ENCODE peak calls at places on chromosomes 11 and 22, in eight cellular contexts. D is endothelial cell of umbilical vein, O is HCT116, S is mammary epithelial cell, U is IMR-90, L is GM23338, I is neural progenitor cell, H is K562. T is an unnamed sample.

GRCh38 chr22:19222242-19223005 is 43.9 kb upstream of the SLC25A1 start:
- DNase-seq in D (no peak), O (no peak), S (no peak), U (no peak), L (no peak), I (no peak), H (no peak), T (no peak)

GRCh38 chr11:12061851-12062560 is 48.4 kb upstream of the MICAL2 start:
- DNase-seq in D (no peak), O (no peak), S (no peak), U (no peak), L (no peak), I (no peak), H (no peak), T (no peak)

GRCh38 chr11:132576706-132577105 is 955.6 kb downstream of the OPCML start:
- DNase-seq in D (no peak), O (no peak), S (peak), U (peak), L (peak), I (peak), H (no peak), T (peak)

GRCh38 chr11:6705905-6706535 is 22.9 kb upstream of the MRPL17 start:
- DNase-seq in D (peak), O (no peak), S (peak), U (peak), L (peak), I (peak), H (peak), T (peak)

GRCh38 chr11:69005183-69005630 is 7.8 kb downstream of the MRGPRF start:
- DNase-seq in D (no peak), O (no peak), S (no peak), U (no peak), L (no peak), I (no peak), H (no peak), T (no peak)

GRCh38 chr11:1153105-1153950 is 4.4 kb upstream of the MUC5AC start:
- DNase-seq in D (no peak), O (no peak), S (no peak), U (no peak), L (no peak), I (no peak), H (no peak), T (peak)

GRCh38 chr22:46297151-46297819 is 615 bp downstream of the GTSE1 start:
- DNase-seq in D (peak), O (no peak), S (peak), U (peak), L (peak), I (peak), H (no peak), T (peak)

GRCh38 chr11:110198031-110198729 is 98.2 kb downstream of the RDX start:
- DNase-seq in D (no peak), O (no peak), S (peak), U (peak), L (no peak), I (no peak), H (no peak), T (peak)

GRCh38 chr11:65911682-65912568 is 6.9 kb downstream of the C11orf68 start:
- DNase-seq in D (peak), O (peak), S (peak), U (peak), L (peak), I (peak), H (peak), T (peak)

GRCh38 chr11:111570796-111571195 is 30.3 kb downstream of the LAYN start:
- DNase-seq in D (peak), O (no peak), S (no peak), U (no peak), L (no peak), I (no peak), H (no peak), T (peak)

GRCh38 chr11:15896544-15896943 is 459.8 kb downstream of the SOX6 start:
- DNase-seq in D (no peak), O (no peak), S (no peak), U (no peak), L (no peak), I (no peak), H (no peak), T (no peak)

GRCh38 chr11:69524291-69524882 is 42.9 kb downstream of the LINC01488 start:
- DNase-seq in D (no peak), O (no peak), S (peak), U (peak), L (no peak), I (no peak), H (peak), T (peak)

GRCh38 chr11:70717961-70718595 is 319.7 kb downstream of the CTTN start:
- DNase-seq in D (no peak), O (no peak), S (no peak), U (no peak), L (no peak), I (no peak), H (no peak), T (no peak)

GRCh38 chr11:16815047-16815767 is 76.8 kb downstream of the C11orf58 start:
- DNase-seq in D (no peak), O (no peak), S (no peak), U (peak), L (no peak), I (no peak), H (peak), T (peak)

DNA sequence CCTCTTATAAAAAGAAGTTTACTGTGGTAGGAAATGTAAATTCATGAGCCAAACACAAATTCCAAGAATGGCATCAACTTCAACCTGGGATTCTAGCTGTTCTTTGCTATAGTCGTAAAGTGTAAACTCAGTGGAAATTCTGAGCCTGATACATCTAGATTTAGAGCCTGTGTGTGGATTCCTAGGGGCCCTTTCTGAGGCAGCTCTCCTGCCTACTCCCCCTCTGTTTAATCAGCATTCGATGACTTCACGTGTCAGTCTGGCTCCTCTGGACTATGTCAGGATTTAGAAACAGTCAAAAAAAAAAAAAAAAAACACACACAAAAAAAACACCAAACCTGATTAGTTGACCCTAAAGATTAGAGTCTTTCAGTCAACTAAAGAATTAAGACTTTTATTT is 93.1 kb upstream of the SC5D start:
- DNase-seq in D (no peak), O (no peak), S (no peak), U (no peak), L (peak), I (peak), H (no peak), T (no peak)
- H2AFZ ChIP-seq in D (no peak), O (no peak), S (no peak), U (no peak), L (peak), I (no peak), H (no peak), T (no peak)

DNA sequence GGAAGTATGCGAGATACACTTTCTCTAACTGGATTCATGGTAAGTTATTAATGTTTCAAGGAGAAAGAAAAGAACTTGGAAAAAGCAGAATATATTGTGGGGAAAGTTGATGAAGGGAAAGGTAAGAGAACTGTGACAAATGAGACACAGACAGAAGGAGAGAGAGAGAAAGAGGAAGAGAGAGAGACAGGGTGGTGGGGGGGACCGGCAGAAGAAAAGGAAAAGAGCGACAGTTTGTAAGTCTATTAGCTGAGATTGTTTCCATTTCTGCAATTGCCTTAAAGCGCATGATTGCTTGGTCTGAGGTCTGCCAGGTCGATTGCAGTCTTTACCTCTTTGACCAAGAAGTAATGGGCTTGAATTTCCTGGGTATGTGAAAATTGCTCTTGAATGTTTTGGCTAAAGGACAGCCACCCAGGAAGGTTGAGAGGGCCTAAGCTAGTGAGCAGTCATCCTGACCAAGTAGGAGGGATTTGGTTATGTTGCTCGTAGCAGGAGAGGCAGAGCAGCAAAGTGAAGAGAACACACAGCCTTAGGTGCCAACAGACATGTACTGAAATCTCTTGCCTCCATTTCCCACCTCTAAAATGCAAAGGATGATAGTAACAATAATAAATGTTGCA is 23.6 kb upstream of the TMA7B start:
- DNase-seq in D (no peak), O (no peak), S (no peak), U (no peak), L (no peak), I (no peak), H (no peak), T (no peak)
- H2AFZ ChIP-seq in D (no peak), O (no peak), S (no peak), U (no peak), L (no peak), I (no peak), H (peak), T (no peak)

DNA sequence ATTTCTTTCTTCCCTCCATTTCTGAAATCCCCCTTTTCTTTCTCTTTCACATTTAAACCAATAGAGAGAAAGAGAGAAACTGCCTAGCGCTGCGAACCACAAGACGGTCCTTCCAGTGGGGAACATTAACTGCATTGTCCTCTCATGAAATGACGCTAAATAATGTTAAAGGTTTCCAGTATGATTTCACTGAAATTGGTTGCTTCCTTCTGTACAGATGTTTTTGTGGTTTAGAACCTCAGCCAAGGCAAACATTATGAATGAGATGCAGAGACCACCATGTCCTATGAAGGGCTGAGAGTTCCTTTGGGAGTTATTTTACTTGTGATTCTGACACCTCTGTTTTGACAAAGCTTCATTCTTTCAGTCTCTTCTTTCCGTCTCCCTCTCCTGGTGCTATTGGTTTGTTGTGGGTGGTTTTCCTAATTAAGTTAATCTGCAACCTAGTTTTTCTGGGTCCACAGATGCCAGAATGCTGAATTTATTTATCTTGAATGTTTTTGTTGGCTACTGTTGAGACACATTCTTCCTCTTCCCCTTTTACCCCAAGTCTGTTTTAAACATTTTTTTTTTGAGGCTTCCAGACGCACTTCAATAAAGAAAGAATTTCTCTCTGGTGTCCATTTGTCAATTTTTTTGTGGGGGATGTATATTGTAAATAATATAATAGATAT is 52.0 kb downstream of the ZBTB16 start:
- DNase-seq in D (peak), O (no peak), S (peak), U (no peak), L (no peak), I (no peak), H (no peak), T (no peak)
- H2AFZ ChIP-seq in D (peak), O (no peak), S (no peak), U (no peak), L (no peak), I (no peak), H (no peak), T (no peak)

DNA sequence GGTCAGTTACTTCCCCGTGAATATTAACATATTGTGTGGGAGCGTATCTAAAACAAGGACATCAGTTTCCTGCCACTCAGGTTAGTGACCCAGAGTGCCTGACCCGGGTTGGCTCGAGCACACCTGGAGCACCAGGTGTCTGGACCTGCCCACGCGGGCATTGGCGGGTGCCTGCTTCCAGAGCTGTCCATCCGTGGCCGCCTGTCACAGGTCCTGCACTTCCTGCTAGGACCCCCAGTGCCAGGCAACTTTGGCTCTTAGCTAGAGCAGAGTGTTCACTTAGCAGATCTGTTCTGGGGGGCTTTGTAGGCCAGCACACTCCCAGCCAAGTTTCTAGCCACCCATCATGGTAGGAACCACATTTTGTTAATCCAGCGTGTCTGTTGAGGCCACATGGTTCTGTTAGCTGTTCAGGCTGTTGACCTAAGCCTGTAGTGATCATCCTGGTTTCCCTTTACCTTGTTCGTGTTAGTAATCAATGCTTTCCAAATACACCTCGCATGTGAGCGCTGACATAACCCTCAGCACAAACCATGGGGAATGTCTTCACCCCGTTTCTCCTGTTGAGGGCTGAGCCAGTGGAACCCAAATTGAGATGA is 29.5 kb downstream of the MOV10L1 start:
- DNase-seq in D (no peak), O (no peak), S (no peak), U (no peak), L (no peak), I (no peak), H (no peak), T (no peak)
- H2AFZ ChIP-seq in D (no peak), O (no peak), S (no peak), U (no peak), L (no peak), I (no peak), H (peak), T (no peak)

GRCh38 chr11:59141673-59142460 is 789 bp upstream of the FAM111A start:
- DNase-seq in D (no peak), O (no peak), S (peak), U (peak), L (peak), I (no peak), H (no peak), T (peak)
- H2AFZ ChIP-seq in D (peak), O (peak), S (peak), U (peak), L (peak), I (peak), H (peak), T (peak)

GRCh38 chr22:29004647-29005371 is 56.8 kb downstream of the C22orf31 start:
- DNase-seq in D (peak), O (peak), S (no peak), U (peak), L (peak), I (peak), H (peak), T (no peak)
- H2AFZ ChIP-seq in D (no peak), O (no peak), S (no peak), U (no peak), L (no peak), I (no peak), H (no peak), T (no peak)

GRCh38 chr11:76445122-76446084 is 585 bp downstream of the EMSY start:
- DNase-seq in D (peak), O (peak), S (peak), U (peak), L (peak), I (peak), H (peak), T (peak)

GRCh38 chr11:76448506-76448905 is 3.7 kb downstream of the EMSY start:
- DNase-seq in D (no peak), O (no peak), S (no peak), U (no peak), L (peak), I (peak), H (no peak), T (no peak)

GRCh38 chr11:76444065-76444383 is 794 bp upstream of the EMSY start:
- DNase-seq in D (no peak), O (no peak), S (no peak), U (no peak), L (no peak), I (no peak), H (no peak), T (no peak)

GRCh38 chr11:76444384-76445121 is at the start of gene EMSY:
- DNase-seq in D (peak), O (peak), S (peak), U (peak), L (peak), I (peak), H (peak), T (peak)

GRCh38 chr11:76443254-76443935 is 1.4 kb upstream of the EMSY start:
- DNase-seq in D (peak), O (no peak), S (peak), U (no peak), L (no peak), I (no peak), H (peak), T (peak)
- H2AFZ ChIP-seq in D (no peak), O (no peak), S (peak), U (no peak), L (no peak), I (no peak), H (no peak), T (peak)

DNA sequence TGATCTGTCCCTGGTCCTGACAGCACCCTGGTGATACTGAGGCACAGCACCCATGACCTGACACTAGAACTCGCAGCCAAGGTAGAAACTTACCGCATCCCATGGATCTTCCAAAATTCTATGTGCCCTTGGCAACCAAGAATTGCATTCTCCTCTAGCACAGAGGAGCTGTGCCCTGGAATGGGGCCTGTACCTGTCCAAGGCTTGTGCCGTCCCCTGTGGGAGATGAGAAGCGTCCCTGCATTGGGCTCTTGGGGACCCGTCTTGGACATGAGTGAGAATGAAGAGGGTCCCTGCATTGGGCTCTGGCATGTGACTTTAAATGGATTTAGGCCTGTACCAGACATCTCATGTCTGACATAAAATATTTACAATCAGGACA is 67.1 kb downstream of the GGTLC2 start:
- DNase-seq in D (no peak), O (no peak), S (no peak), U (no peak), L (no peak), I (no peak), H (no peak), T (no peak)
- H2AFZ ChIP-seq in D (no peak), O (no peak), S (no peak), U (no peak), L (no peak), I (no peak), H (no peak), T (no peak)

DNA sequence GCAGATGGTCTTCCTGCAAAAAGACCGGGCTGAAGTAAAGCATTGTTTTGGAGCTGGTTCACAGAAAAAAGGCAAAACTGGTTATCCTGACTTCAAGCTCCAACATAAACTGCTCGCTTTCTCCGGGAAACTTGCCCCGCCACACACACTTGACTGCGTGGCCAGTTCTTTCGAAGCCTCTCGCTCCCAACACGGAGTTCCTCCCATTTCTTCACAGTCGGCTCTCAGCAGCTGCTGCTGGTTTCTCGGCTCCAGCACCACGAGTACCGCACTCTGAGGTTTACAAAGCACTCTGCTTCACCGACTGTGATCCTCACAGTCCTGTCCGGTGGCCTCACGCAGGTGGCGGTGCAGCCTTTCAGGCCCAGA is 246 bp downstream of the CHEK1 start:
- DNase-seq in D (no peak), O (no peak), S (no peak), U (no peak), L (peak), I (no peak), H (no peak), T (no peak)
- H2AFZ ChIP-seq in D (peak), O (peak), S (peak), U (peak), L (no peak), I (peak), H (peak), T (peak)